ENCODE peak calls at places on chromosomes 7 and 10, in four cellular contexts. B is aorta, L is IMR-90, G is right lobe of liver. R is an unnamed sample.
A peak's percentile ranks its signal among the peaks of the same experiment; 100 is the strongest.

GRCh38 chr10:121552746-121553145 is 45.5 kb downstream of the FGFR2 start:
- DNase-seq in B (no peak), L (no peak), G (no peak), R (no peak)

GRCh38 chr10:6537704-6538103 is 42.4 kb downstream of the PRKCQ start:
- DNase-seq in B (no peak), L (no peak), G (no peak), R (no peak)

GRCh38 chr7:107408349-107408748 is 61.5 kb upstream of the GPR22 start:
- DNase-seq in B (no peak), L (peak; percentile 40), G (no peak), R (no peak)

GRCh38 chr7:83550100-83550499 is 98.8 kb downstream of the SEMA3E start:
- DNase-seq in B (no peak), L (peak; percentile 74), G (no peak), R (no peak)

GRCh38 chr7:157703534-157704195 is 366.9 kb downstream of the DNAJB6 start:
- DNase-seq in B (peak; percentile 53), L (no peak), G (no peak), R (no peak)

GRCh38 chr10:117997673-117998072 is 49.1 kb downstream of the RAB11FIP2 start:
- DNase-seq in B (no peak), L (no peak), G (no peak), R (no peak)

GRCh38 chr10:126088144-126088543 is 191.8 kb downstream of the FANK1 start:
- DNase-seq in B (no peak), L (peak; percentile 76), G (no peak), R (no peak)

GRCh38 chr7:132430041-132430440 is 146.2 kb downstream of the PLXNA4 start:
- DNase-seq in B (no peak), L (no peak), G (no peak), R (no peak)

GRCh38 chr7:86932038-86932512 is 127.4 kb downstream of the ELAPOR2 start:
- DNase-seq in B (no peak), L (peak; percentile 60), G (no peak), R (no peak)

GRCh38 chr7:595621-596010 is 76.0 kb upstream of the PDGFA start:
- DNase-seq in B (no peak), L (no peak), G (no peak), R (no peak)

GRCh38 chr7:139714163-139714901 is 63.5 kb downstream of the HIPK2 start:
- DNase-seq in B (no peak), L (no peak), G (peak; percentile 63), R (no peak)

GRCh38 chr10:17523246-17523753 is 68.9 kb upstream of the ST8SIA6 start:
- DNase-seq in B (no peak), L (no peak), G (no peak), R (no peak)

GRCh38 chr10:25017247-25017590 is 807 bp downstream of the THNSL1 start:
- DNase-seq in B (no peak), L (peak; percentile 13), G (no peak), R (no peak)

GRCh38 chr7:128830231-128831177 is at the start of gene FLNC:
- DNase-seq in B (peak; percentile 91), L (peak; percentile 71), G (no peak), R (no peak)

GRCh38 chr10:35639651-35640311 is 2.3 kb downstream of the FZD8 start:
- DNase-seq in B (peak; percentile 80), L (peak; percentile 70), G (no peak), R (peak; percentile 38)

GRCh38 chr7:147984265-147984664 is 606.3 kb upstream of the C7orf33 start:
- DNase-seq in B (no peak), L (no peak), G (no peak), R (no peak)

GRCh38 chr7:117269417-117269816 is 53.4 kb downstream of the WNT2 start:
- DNase-seq in B (no peak), L (peak; percentile 98), G (no peak), R (no peak)

GRCh38 chr10:60964257-60965235 is 20.6 kb upstream of the RHOBTB1 start:
- DNase-seq in B (no peak), L (peak; percentile 91), G (peak; percentile 70), R (no peak)

GRCh38 chr7:25985196-25985595 is 166.8 kb upstream of the NFE2L3 start:
- DNase-seq in B (no peak), L (no peak), G (no peak), R (no peak)

GRCh38 chr7:4270941-4271715 is 411.0 kb upstream of the FOXK1 start:
- DNase-seq in B (no peak), L (no peak), G (no peak), R (no peak)

GRCh38 chr10:30172663-30173062 is 113.3 kb upstream of the JCAD start:
- DNase-seq in B (no peak), L (no peak), G (no peak), R (no peak)

GRCh38 chr7:2805213-2806003 is 38.7 kb downstream of the GNA12 start:
- DNase-seq in B (no peak), L (no peak), G (peak; percentile 55), R (no peak)

GRCh38 chr7:23287612-23288011 is 11.5 kb upstream of the MALSU1 start:
- DNase-seq in B (no peak), L (no peak), G (no peak), R (no peak)

GRCh38 chr10:98338896-98339295 is 70.9 kb upstream of the LOXL4 start:
- DNase-seq in B (no peak), L (peak; percentile 20), G (no peak), R (no peak)

GRCh38 chr7:4610768-4611467 is 71.2 kb upstream of the FOXK1 start:
- DNase-seq in B (peak; percentile 60), L (peak; percentile 69), G (peak; percentile 60), R (no peak)

GRCh38 chr7:78121878-78122277 is 323.3 kb downstream of the PHTF2 start:
- DNase-seq in B (no peak), L (no peak), G (no peak), R (no peak)

GRCh38 chr10:126041804-126042231 is 145.5 kb downstream of the FANK1 start:
- DNase-seq in B (peak; percentile 90), L (peak; percentile 43), G (peak; percentile 80), R (peak; percentile 87)

GRCh38 chr10:104216631-104217030 is 15.5 kb downstream of the CFAP43 start:
- DNase-seq in B (no peak), L (no peak), G (no peak), R (no peak)

DNA sequence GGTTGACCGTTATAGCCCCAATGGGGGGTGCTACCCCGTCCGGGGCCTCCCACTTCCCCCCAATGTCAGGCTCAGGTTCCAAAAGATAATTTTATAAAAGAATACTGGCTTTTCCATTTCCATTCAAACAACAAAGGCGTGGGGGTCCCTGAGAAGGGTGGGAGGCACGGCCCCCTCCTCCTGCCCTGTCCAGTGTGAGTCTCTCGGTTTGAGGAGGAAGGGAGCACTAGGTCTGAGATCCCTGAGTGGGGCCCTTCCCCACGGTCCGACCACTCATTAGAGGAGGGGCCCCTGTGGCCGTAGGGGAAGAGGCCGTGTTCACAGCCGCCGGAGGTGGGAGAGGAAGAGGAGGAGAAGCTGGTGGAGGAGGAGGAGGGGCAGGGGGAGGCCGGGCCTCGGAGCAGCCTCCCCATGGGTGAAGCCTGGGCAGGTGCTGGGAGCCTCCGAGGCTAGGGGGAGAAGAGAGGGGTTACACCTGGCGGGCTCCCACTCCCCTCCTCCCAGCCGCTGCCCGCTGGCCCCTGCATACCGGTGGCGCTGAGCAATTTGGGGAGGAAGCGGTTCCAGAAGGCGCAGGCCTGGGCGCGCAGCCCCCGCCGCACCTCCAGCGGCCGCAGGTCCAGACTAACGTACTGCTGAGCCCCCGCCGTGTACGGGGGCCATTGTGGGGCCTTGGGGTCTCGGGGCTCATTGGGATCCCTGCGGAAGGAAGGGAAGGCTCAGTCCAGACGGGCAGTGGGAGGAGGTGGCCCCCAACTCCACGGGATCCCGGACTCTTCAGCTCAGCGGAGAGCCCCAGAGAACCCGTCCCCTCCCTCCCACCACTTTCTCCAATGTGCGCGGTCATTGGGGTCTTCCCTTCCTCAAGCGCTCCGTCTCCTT is 1.4 kb upstream of the UFSP1 start:
- DNase-seq in B (no peak), L (no peak), G (no peak), R (no peak)
- H3K27ac ChIP-seq in B (no peak overlapping the region), L (peak overlapping the region; percentile 91), G (peak overlapping the region; percentile 40), R (peak overlapping the region; percentile 92)

GRCh38 chr10:44978570-44979280 is at the start of gene DEPP1:
- DNase-seq in B (peak; percentile 96), L (peak; percentile 93), G (peak; percentile 94), R (peak; percentile 87)
- H3K4me3 ChIP-seq in B (peak within 1 kb of the TSS; percentile 94), L (peak within 1 kb of the TSS; percentile 55), G (peak within 1 kb of the TSS; percentile 83), R (peak within 1 kb of the TSS; percentile 49)

DNA sequence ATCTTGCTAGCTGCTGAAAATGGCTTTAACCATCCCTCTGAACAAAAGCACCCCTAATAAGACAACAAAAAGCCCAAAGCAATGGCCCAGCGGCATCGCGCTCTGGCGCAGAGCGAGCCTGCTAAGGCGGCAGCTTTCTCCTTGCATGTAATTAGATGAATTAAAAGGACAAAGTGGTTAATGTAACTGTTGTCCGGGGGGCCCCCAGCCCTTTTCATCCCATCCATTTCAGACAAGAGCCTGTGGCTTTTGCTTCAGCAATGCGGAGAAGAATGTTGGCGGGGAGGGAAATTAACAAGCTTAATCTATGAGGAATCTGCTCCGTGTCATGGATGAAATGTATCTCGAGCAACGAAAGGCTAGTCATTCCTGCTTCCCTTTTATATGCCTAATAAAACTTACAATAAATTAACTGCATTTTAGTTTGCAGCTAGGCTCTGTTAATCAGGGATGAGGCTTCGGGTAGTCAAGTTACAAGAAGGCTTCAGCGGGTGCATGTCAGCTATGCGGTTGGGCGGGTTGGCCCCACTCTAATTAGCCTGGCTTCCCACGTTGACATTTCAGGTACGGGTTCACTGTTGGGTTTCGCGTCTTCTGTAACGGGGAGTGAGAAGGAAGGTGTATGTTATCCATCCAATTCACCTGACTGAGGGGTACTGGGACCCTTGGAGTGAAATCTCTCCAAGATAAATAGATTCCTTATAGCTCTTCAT is 203.3 kb downstream of the BUB3 start:
- DNase-seq in B (no peak), L (no peak), G (no peak), R (no peak)
- H3K9me3 ChIP-seq in B (no peaks in the 10 kb centered on the region), L (peaks cover 36% of the 10 kb centered on the region), G (no peaks in the 10 kb centered on the region), R (no peaks in the 10 kb centered on the region)

DNA sequence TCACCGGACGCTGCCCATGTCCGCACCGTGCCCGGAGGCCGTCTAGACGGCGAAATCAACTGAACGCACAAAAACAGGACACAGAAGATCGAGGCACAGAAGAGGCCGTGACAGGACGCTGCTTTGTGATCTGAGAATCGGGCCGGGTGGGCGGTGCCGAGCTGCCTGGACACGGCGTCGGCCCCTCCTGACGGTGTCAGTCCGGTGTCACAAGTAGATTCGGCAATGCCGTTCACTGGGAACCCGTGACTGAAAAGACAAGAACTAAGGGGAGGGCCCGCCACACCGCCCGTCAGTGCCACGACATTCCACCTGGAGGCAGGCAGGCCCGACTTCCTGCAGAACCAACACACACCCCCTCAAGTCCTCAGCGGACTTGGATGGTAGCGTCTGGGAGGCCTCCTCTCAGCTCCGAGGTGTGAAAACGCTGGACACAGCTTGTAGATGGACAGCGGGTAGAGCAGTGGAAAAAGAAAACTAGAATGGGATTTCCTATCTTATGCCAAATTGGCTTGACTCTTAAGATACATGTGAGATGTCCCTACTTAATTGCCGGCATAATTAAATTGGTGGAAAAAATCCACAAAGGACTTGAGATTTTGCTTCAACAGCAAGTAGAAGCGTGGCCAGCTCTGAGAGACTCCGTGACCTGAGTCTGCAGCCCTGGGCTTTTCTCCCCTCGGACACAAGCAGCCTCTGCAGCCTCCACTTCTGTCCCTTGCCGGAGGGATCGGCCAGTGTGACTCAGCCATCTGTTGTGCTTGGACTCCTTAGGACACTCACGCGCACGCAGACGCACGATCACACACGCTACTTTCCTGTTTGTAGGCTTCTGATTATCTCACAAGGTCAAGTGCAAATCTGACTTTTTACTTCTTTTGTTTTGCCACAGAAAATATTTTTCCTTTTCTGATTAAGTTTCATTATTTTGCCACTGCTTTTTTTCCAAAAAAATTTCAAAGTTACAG is 269.0 kb downstream of the DIP2C start:
- DNase-seq in B (peak; percentile 90), L (no peak), G (no peak), R (no peak)
- H3K27ac ChIP-seq in B (peak overlapping the region; percentile 60), L (no peak overlapping the region), G (peak overlapping the region; percentile 13), R (no peak overlapping the region)

GRCh38 chr10:21292763-21293517 is 232.5 kb downstream of the SKIDA1 start:
- DNase-seq in B (peak; percentile 85), L (peak; percentile 98), G (no peak), R (no peak)
- H3K4me3 ChIP-seq in B (peak overlapping the region; percentile 22), L (peak overlapping the region; percentile 13), G (no peak overlapping the region), R (no peak overlapping the region)

GRCh38 chr10:12978885-12979284 is 22.6 kb downstream of the CCDC3 start:
- DNase-seq in B (no peak), L (no peak), G (no peak), R (no peak)
- H3K9me3 ChIP-seq in B (no peaks in the 10 kb centered on the region), L (no peaks in the 10 kb centered on the region), G (no peaks in the 10 kb centered on the region), R (no peaks in the 10 kb centered on the region)